ENCODE peak calls at places on chromosomes 6 and 20, in five cellular contexts. One of them, this sample, is unnamed.

GRCh38 chr6:56517155-56517745 is 125.4 kb downstream of the DST start:
- DNase-seq in stimulated activated CD4-positive, alpha-beta T cell treated with anti-CD3 and anti-CD28 coated beads, Interleukin-4, amount 100 ng/mL, for 4 hours: no peak
- DNase-seq in MCF 10A: no peak
- DNase-seq in fibroblast of lung: peak
- DNase-seq in effector CD8-positive, alpha-beta T cell: no peak
- DNase-seq in this sample: no peak

GRCh38 chr6:17503051-17503450 is 97.1 kb upstream of the FAM8A1 start:
- DNase-seq in stimulated activated CD4-positive, alpha-beta T cell treated with anti-CD3 and anti-CD28 coated beads, Interleukin-4, amount 100 ng/mL, for 4 hours: no peak
- DNase-seq in MCF 10A: no peak
- DNase-seq in fibroblast of lung: no peak
- DNase-seq in effector CD8-positive, alpha-beta T cell: no peak
- DNase-seq in this sample: no peak

GRCh38 chr6:7707787-7708186 is 18.1 kb upstream of the BMP6 start:
- DNase-seq in stimulated activated CD4-positive, alpha-beta T cell treated with anti-CD3 and anti-CD28 coated beads, Interleukin-4, amount 100 ng/mL, for 4 hours: no peak
- DNase-seq in MCF 10A: no peak
- DNase-seq in fibroblast of lung: no peak
- DNase-seq in effector CD8-positive, alpha-beta T cell: no peak
- DNase-seq in this sample: no peak

GRCh38 chr6:8219352-8219943 is 117.1 kb upstream of the EEF1E1 start:
- DNase-seq in stimulated activated CD4-positive, alpha-beta T cell treated with anti-CD3 and anti-CD28 coated beads, Interleukin-4, amount 100 ng/mL, for 4 hours: no peak
- DNase-seq in MCF 10A: peak
- DNase-seq in fibroblast of lung: peak
- DNase-seq in effector CD8-positive, alpha-beta T cell: no peak
- DNase-seq in this sample: peak

GRCh38 chr6:33417127-33417902 is 592 bp downstream of the CUTA start:
- DNase-seq in stimulated activated CD4-positive, alpha-beta T cell treated with anti-CD3 and anti-CD28 coated beads, Interleukin-4, amount 100 ng/mL, for 4 hours: no peak
- DNase-seq in MCF 10A: peak
- DNase-seq in fibroblast of lung: peak
- DNase-seq in effector CD8-positive, alpha-beta T cell: no peak
- DNase-seq in this sample: peak

GRCh38 chr6:36224918-36225461 is 28.4 kb downstream of the BRPF3 start:
- DNase-seq in stimulated activated CD4-positive, alpha-beta T cell treated with anti-CD3 and anti-CD28 coated beads, Interleukin-4, amount 100 ng/mL, for 4 hours: no peak
- DNase-seq in MCF 10A: peak
- DNase-seq in fibroblast of lung: peak
- DNase-seq in effector CD8-positive, alpha-beta T cell: no peak
- DNase-seq in this sample: peak

GRCh38 chr6:142631517-142632385 is 313.2 kb downstream of the HIVEP2 start:
- DNase-seq in stimulated activated CD4-positive, alpha-beta T cell treated with anti-CD3 and anti-CD28 coated beads, Interleukin-4, amount 100 ng/mL, for 4 hours: no peak
- DNase-seq in MCF 10A: no peak
- DNase-seq in fibroblast of lung: no peak
- DNase-seq in effector CD8-positive, alpha-beta T cell: no peak
- DNase-seq in this sample: no peak

GRCh38 chr6:109449789-109450673 is 5.5 kb downstream of the MICAL1 start:
- DNase-seq in stimulated activated CD4-positive, alpha-beta T cell treated with anti-CD3 and anti-CD28 coated beads, Interleukin-4, amount 100 ng/mL, for 4 hours: no peak
- DNase-seq in MCF 10A: no peak
- DNase-seq in fibroblast of lung: no peak
- DNase-seq in effector CD8-positive, alpha-beta T cell: no peak
- DNase-seq in this sample: no peak

GRCh38 chr20:57589728-57590484 is 29.0 kb downstream of the PCK1 start:
- DNase-seq in stimulated activated CD4-positive, alpha-beta T cell treated with anti-CD3 and anti-CD28 coated beads, Interleukin-4, amount 100 ng/mL, for 4 hours: no peak
- DNase-seq in MCF 10A: no peak
- DNase-seq in fibroblast of lung: no peak
- DNase-seq in effector CD8-positive, alpha-beta T cell: no peak
- DNase-seq in this sample: no peak

GRCh38 chr6:12174878-12175277 is 115.3 kb upstream of the EDN1 start:
- DNase-seq in stimulated activated CD4-positive, alpha-beta T cell treated with anti-CD3 and anti-CD28 coated beads, Interleukin-4, amount 100 ng/mL, for 4 hours: no peak
- DNase-seq in MCF 10A: peak
- DNase-seq in fibroblast of lung: peak
- DNase-seq in effector CD8-positive, alpha-beta T cell: no peak
- DNase-seq in this sample: peak

GRCh38 chr6:56663344-56663743 is 20.7 kb upstream of the DST start:
- DNase-seq in stimulated activated CD4-positive, alpha-beta T cell treated with anti-CD3 and anti-CD28 coated beads, Interleukin-4, amount 100 ng/mL, for 4 hours: no peak
- DNase-seq in MCF 10A: peak
- DNase-seq in fibroblast of lung: no peak
- DNase-seq in effector CD8-positive, alpha-beta T cell: no peak
- DNase-seq in this sample: peak

This sample was measured in bronchial epithelial cell.